ENCODE peak calls at places on chromosome 22, in nine cellular contexts. D, I, M, G, B, N, J, C and X are unnamed samples.

GRCh38 chr22:39470462-39471335 is 13.9 kb downstream of the MGAT3 start:
- DNase-seq in D (no peak), I (no peak), M (no peak), G (no peak), B (no peak), N (no peak), J (no peak), C (peak; percentile 29), X (no peak)

GRCh38 chr22:16827506-16827905 is 2.3 kb upstream of the XKR3 start:
- DNase-seq in D (no peak), I (no peak), M (no peak), G (no peak), B (no peak), N (no peak), J (no peak), C (no peak), X (no peak)

GRCh38 chr22:50260801-50261614 is 475 bp downstream of the MAPK12 start:
- DNase-seq in D (no peak), I (no peak), M (no peak), G (no peak), B (no peak), N (no peak), J (peak; percentile 66), C (peak; percentile 68), X (peak; percentile 76)

GRCh38 chr22:45896961-45897538 is 79.9 kb downstream of the WNT7B start:
- DNase-seq in D (no peak), I (no peak), M (no peak), G (no peak), B (no peak), N (no peak), J (no peak), C (no peak), X (no peak)

GRCh38 chr22:46734830-46735453 is 3.1 kb downstream of the CERK start:
- DNase-seq in D (peak; percentile 78), I (no peak), M (no peak), G (peak; percentile 41), B (peak; percentile 23), N (no peak), J (no peak), C (peak; percentile 18), X (no peak)

GRCh38 chr22:29030618-29031235 is 30.9 kb downstream of the C22orf31 start:
- DNase-seq in D (no peak), I (peak; percentile 48), M (no peak), G (no peak), B (peak; percentile 6), N (peak; percentile 90), J (peak; percentile 96), C (peak; percentile 93), X (peak; percentile 65)

GRCh38 chr22:44746836-44747519 is 5.4 kb upstream of the ARHGAP8 start:
- DNase-seq in D (no peak), I (no peak), M (no peak), G (no peak), B (peak; percentile 43), N (no peak), J (no peak), C (peak; percentile 32), X (no peak)

GRCh38 chr22:35582218-35582860 is 34.8 kb downstream of the MB start:
- DNase-seq in D (no peak), I (no peak), M (no peak), G (no peak), B (no peak), N (no peak), J (no peak), C (peak; percentile 92), X (no peak)

GRCh38 chr22:48895831-48896765 is 931.6 kb downstream of the BRD1 start:
- DNase-seq in D (no peak), I (no peak), M (no peak), G (no peak), B (no peak), N (no peak), J (no peak), C (no peak), X (no peak)

GRCh38 chr22:33013531-33014162 is 44.5 kb downstream of the SYN3 start:
- DNase-seq in D (no peak), I (no peak), M (no peak), G (no peak), B (no peak), N (no peak), J (no peak), C (no peak), X (no peak)

GRCh38 chr22:45336971-45337431 is 27.3 kb downstream of the FAM118A start:
- DNase-seq in D (no peak), I (no peak), M (no peak), G (no peak), B (peak; percentile 66), N (no peak), J (peak; percentile 50), C (no peak), X (peak; percentile 27)

GRCh38 chr22:44710474-44711235 is 8.7 kb downstream of the PRR5 start:
- DNase-seq in D (no peak), I (no peak), M (no peak), G (no peak), B (no peak), N (no peak), J (no peak), C (no peak), X (no peak)

GRCh38 chr22:44159230-44159629 is 21.5 kb upstream of the PARVG start:
- DNase-seq in D (no peak), I (no peak), M (no peak), G (no peak), B (no peak), N (peak; percentile 44), J (no peak), C (no peak), X (no peak)

GRCh38 chr22:46355996-46356471 is 20.5 kb downstream of the TRMU start:
- DNase-seq in D (no peak), I (no peak), M (no peak), G (no peak), B (no peak), N (no peak), J (no peak), C (no peak), X (no peak)

GRCh38 chr22:35334010-35334409 is 34.3 kb downstream of the TOM1 start:
- DNase-seq in D (no peak), I (no peak), M (no peak), G (no peak), B (no peak), N (no peak), J (no peak), C (no peak), X (no peak)

GRCh38 chr22:45645526-45646414 is 25.9 kb upstream of the ATXN10 start:
- DNase-seq in D (peak; percentile 75), I (no peak), M (peak; percentile 53), G (peak; percentile 64), B (peak; percentile 25), N (no peak), J (peak; percentile 41), C (peak; percentile 20), X (peak; percentile 94)

GRCh38 chr22:32327066-32327465 is 30.6 kb upstream of the RFPL3 start:
- DNase-seq in D (no peak), I (no peak), M (no peak), G (no peak), B (no peak), N (no peak), J (no peak), C (peak; percentile 2), X (no peak)

GRCh38 chr22:23514317-23515038 is 65.6 kb downstream of the IGLL1 start:
- DNase-seq in D (no peak), I (no peak), M (no peak), G (no peak), B (no peak), N (no peak), J (no peak), C (no peak), X (no peak)

GRCh38 chr22:19117111-19117512 is 5.1 kb downstream of the DGCR2 start:
- DNase-seq in D (no peak), I (no peak), M (no peak), G (no peak), B (peak; percentile 76), N (no peak), J (no peak), C (no peak), X (no peak)